ENCODE peak calls at places on chromosomes 6 and 20, in eight cellular contexts. A is fibroblast of the aortic adventitia, N is Peyer's patch, P is pancreas, S is suprapubic skin, B is OCI-LY7, L is fibroblast of lung, W is tibial artery. H is an unnamed sample.

GRCh38 chr6:56399672-56400263 is 152.4 kb upstream of the COL21A1 start:
- DNase-seq in B (no peak), A (no peak), N (no peak), S (no peak), L (no peak), P (no peak), W (no peak), H (no peak)

GRCh38 chr6:78909391-78909790 is 42.0 kb downstream of the IRAK1BP1 start:
- DNase-seq in L (peak), S (no peak), W (no peak), B (peak), P (no peak), A (peak), N (no peak), H (no peak)

GRCh38 chr6:116682334-116682712 is 1.3 kb downstream of the KPNA5 start:
- DNase-seq in B (peak), P (no peak), L (peak), A (peak), S (no peak), W (no peak), N (peak), H (no peak)

GRCh38 chr6:90938116-90938515 is 351.2 kb upstream of the MAP3K7 start:
- DNase-seq in N (no peak), W (no peak), S (no peak), L (peak), P (no peak), B (no peak), A (no peak), H (peak)

GRCh38 chr6:15927531-15928230 is 201.2 kb upstream of the MYLIP start:
- DNase-seq in N (no peak), S (no peak), L (no peak), P (no peak), B (no peak), A (no peak), W (no peak), H (no peak)

GRCh38 chr6:44858998-44859397 is 469.1 kb upstream of the RUNX2 start:
- DNase-seq in B (no peak), L (no peak), A (peak), P (no peak), S (no peak), W (no peak), N (no peak), H (peak)

GRCh38 chr6:40923326-40923725 is 115.7 kb downstream of the UNC5CL start:
- DNase-seq in P (no peak), B (no peak), S (no peak), W (no peak), N (no peak), L (no peak), A (no peak), H (peak)

GRCh38 chr20:4740774-4741431 is 19.2 kb downstream of the PRND start:
- DNase-seq in L (peak), P (no peak), B (peak), N (peak), A (peak), W (peak), S (no peak), H (peak)

GRCh38 chr6:51753635-51754034 is 333.8 kb downstream of the PKHD1 start:
- DNase-seq in B (peak), P (no peak), A (no peak), W (no peak), S (no peak), L (no peak), N (no peak), H (peak)

GRCh38 chr20:61564628-61565027 is 312.6 kb downstream of the CDH4 start:
- DNase-seq in A (no peak), L (no peak), W (no peak), B (no peak), S (no peak), P (no peak), N (no peak), H (no peak)

GRCh38 chr20:37749185-37749584 is 55.4 kb downstream of the CTNNBL1 start:
- DNase-seq in A (no peak), W (no peak), N (no peak), L (no peak), S (no peak), P (no peak), B (no peak), H (no peak)

GRCh38 chr20:53642196-53643030 is 48.8 kb upstream of the ZNF217 start:
- DNase-seq in S (no peak), A (peak), W (peak), P (no peak), B (peak), N (peak), L (peak), H (peak)

GRCh38 chr6:6712258-6712978 is 123.9 kb downstream of the LY86 start:
- DNase-seq in N (no peak), A (peak), B (no peak), L (peak), S (no peak), P (no peak), W (no peak), H (no peak)

GRCh38 chr20:47805951-47806350 is 20.7 kb upstream of the SULF2 start:
- DNase-seq in B (no peak), W (no peak), L (no peak), P (no peak), N (no peak), S (no peak), A (no peak), H (no peak)

GRCh38 chr20:48695255-48695654 is 132.5 kb downstream of the PREX1 start:
- DNase-seq in P (no peak), L (peak), W (no peak), B (no peak), S (no peak), N (no peak), A (no peak), H (peak)

GRCh38 chr6:54847799-54848597 is 1.4 kb downstream of the FAM83B start:
- DNase-seq in A (peak), B (no peak), L (peak), S (no peak), N (no peak), W (no peak), P (no peak), H (no peak)

GRCh38 chr20:53220482-53221307 is 248.5 kb downstream of the TSHZ2 start:
- DNase-seq in W (no peak), N (no peak), P (no peak), L (peak), A (no peak), S (no peak), B (no peak), H (no peak)

DNA sequence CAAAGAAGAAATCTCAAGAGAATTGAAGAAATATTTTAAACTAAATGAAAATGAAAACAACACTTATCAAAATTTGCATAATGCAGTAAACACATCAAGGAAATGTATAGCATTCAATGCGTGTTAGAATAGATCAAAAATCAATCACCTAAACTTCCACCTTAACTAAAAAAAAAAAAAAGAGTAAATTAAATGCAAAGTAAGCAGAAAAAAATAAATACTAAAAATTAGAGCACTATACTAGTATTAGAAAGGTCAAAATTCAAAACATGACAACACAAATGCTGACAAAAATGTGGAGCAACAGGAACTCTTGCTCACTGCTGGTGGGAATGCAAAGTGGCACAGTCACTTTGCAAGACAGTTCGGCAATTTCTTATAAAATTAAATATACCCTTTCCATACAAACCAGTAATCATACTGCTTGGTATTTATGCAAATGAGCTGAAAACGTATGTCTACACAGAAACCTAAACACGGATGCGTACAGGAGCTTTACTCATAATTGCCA is 103.8 kb downstream of the KIF16B start:
- DNase-seq in L (no peak), N (no peak), P (no peak), B (no peak), A (no peak), W (no peak), S (no peak), H (no peak)
- H3K4me3 ChIP-seq in L (no peak), N (no peak), P (no peak), B (no peak), A (no peak), W (no peak), S (no peak), H (no peak)

DNA sequence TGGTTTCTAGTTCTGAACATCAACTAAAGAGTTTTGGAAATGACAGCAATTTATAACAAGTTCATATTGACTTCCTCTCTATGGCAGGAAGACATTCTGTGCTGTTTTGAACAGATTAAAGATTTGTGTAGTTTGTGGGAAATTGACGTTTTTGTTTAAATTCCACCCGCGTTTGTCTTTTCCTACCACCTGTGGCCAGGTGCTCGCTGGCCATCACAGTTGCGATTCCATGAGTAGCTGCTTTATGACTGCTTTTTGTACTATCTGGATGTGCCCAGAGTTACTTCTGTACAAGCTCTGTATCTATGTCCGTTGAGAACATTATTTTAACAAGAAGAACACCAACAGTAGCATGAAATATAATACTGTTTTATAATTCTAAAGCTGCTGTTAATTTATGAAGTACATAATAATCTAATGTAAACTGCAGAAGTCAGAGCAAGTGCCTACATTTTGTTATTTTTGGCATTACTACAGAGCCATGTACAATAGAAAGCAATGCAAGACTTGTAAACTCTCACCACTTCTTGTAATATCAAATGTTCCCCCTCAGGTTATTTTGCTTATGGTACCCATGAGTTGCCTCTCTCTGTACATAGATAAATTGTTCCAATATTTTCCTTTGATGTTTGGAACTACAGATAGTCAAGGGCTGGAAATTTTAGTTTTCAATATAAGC is 33.5 kb downstream of the ZBTB2 start:
- DNase-seq in L (no peak), W (no peak), A (no peak), B (no peak), S (no peak), N (no peak), P (no peak), H (no peak)
- H3K4me3 ChIP-seq in L (no peak), W (no peak), A (no peak), B (no peak), S (no peak), N (no peak), P (no peak), H (no peak)

GRCh38 chr6:120675886-120676285 is 658.4 kb downstream of the TBC1D32 start:
- DNase-seq in S (no peak), P (no peak), A (no peak), L (no peak), N (no peak), B (no peak), W (no peak), H (no peak)

GRCh38 chr6:120671519-120671918 is 662.8 kb downstream of the TBC1D32 start:
- DNase-seq in W (no peak), S (no peak), N (no peak), A (no peak), L (no peak), P (no peak), B (no peak), H (no peak)
- H3K4me3 ChIP-seq in W (no peak), S (no peak), N (no peak), A (no peak), L (no peak), P (no peak), B (no peak), H (no peak)

GRCh38 chr6:104958178-104958520 is 1.2 kb downstream of the LIN28B start:
- DNase-seq in A (no peak), N (no peak), W (no peak), B (no peak), P (no peak), S (no peak), L (no peak), H (no peak)
- H3K4me3 ChIP-seq in A (no peak), N (no peak), W (no peak), B (no peak), P (no peak), S (no peak), L (no peak), H (peak)

DNA sequence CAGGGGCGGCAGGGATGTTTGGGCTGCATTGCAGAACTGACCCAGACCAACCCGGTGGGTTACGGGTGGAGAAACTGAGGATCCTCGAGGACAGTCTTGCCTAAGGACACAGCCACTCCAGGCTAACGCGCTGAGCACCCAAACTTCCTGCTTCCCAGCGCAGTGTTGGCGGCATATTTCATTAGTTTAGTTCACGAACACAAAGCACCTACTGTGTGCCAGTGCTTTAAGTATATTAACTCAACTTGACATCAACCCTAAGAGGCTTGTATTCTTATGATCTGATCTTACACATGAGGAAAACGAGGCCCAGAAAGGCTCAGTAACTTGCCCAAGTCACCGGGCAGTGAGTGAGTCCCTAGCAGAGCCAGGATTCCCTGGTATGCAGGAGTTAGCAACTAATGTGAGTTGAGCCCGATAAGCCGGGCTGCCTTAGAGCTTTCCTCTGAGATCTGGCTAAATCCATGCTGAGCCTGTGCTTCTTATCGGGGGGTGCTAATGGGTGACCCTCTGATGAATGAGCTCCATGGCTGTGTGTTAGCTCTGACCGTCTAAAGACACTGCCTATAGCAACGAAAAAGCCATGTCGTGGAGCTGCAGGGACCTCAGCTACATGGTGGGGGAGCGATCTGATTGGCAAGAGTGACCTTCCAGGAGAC is 92.7 kb downstream of the CD40 start:
- DNase-seq in A (no peak), W (no peak), S (no peak), P (no peak), B (no peak), N (no peak), L (no peak), H (no peak)
- H3K4me3 ChIP-seq in A (no peak), W (no peak), S (no peak), P (no peak), B (no peak), N (no peak), L (no peak), H (no peak)

DNA sequence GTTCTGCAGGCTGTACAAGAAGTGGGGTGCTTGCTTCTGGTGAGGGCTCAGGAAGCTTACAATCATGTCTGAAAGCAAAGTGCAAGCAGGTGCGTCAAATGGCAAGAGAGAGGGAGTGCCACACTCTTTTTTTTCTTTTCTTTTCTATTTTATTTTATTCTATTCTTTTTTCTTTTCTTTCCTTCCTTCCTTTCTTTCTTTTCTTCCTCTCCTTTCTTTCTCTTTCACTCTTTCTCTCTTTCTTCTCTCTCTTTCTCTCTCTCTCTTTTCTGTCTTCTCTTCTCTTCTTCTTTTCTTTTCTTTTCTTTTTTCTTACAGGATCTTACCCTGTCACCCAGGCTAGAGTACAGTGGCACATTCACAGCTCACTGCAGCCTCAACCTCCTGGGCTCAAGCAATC is 19.5 kb downstream of the ACOT13 start:
- DNase-seq in P (no peak), L (no peak), W (no peak), A (no peak), N (no peak), S (no peak), B (no peak), H (no peak)
- H3K4me3 ChIP-seq in P (no peak), L (no peak), W (no peak), A (no peak), N (no peak), S (no peak), B (no peak), H (no peak)